ENCODE peak calls at places on chromosomes 3 and 15, in seven cellular contexts. H is lower lobe of right lung, Y is T-helper 1 cell, I is SJSA1, N is right atrium auricular region, G is LoVo, R is RWPE1. D is an unnamed sample.

GRCh38 chr3:146625117-146625775 is 20.1 kb upstream of the PLSCR5 start:
- DNase-seq in H (no peak), Y (no peak), I (no peak), N (no peak), G (peak; percentile 8), R (no peak), D (no peak)

GRCh38 chr3:30751610-30752299 is 142.7 kb downstream of the GADL1 start:
- DNase-seq in H (no peak), Y (peak; percentile 22), I (peak; percentile 24), N (no peak), G (peak; percentile 30), R (no peak), D (no peak)

GRCh38 chr15:33283603-33284002 is 27.2 kb upstream of the RYR3 start:
- DNase-seq in H (no peak), Y (no peak), I (no peak), N (no peak), G (no peak), R (no peak), D (no peak)

GRCh38 chr3:64152676-64153466 is 72.4 kb downstream of the PRICKLE2 start:
- DNase-seq in H (no peak), Y (no peak), I (no peak), N (no peak), G (no peak), R (no peak), D (no peak)

GRCh38 chr3:8443829-8444791 is 57.5 kb upstream of the LMCD1 start:
- DNase-seq in H (peak; percentile 92), Y (no peak), I (peak; percentile 84), N (peak; percentile 94), G (peak; percentile 92), R (peak; percentile 75), D (no peak)

GRCh38 chr3:59438492-59438891 is 388.7 kb upstream of the CFAP20DC start:
- DNase-seq in H (no peak), Y (no peak), I (no peak), N (no peak), G (no peak), R (no peak), D (no peak)

GRCh38 chr3:4426782-4427344 is 40.2 kb downstream of the SUMF1 start:
- DNase-seq in H (no peak), Y (no peak), I (peak; percentile 14), N (no peak), G (peak; percentile 1), R (no peak), D (no peak)

GRCh38 chr3:15360786-15361493 is 28.6 kb upstream of the SH3BP5 start:
- DNase-seq in H (no peak), Y (no peak), I (no peak), N (no peak), G (no peak), R (no peak), D (no peak)

GRCh38 chr15:85412956-85413854 is 32.8 kb downstream of the AKAP13 start:
- DNase-seq in H (peak; percentile 61), Y (peak; percentile 56), I (peak; percentile 84), N (peak; percentile 84), G (peak; percentile 88), R (peak; percentile 95), D (peak; percentile 56)

GRCh38 chr3:18556503-18556902 is 131.4 kb upstream of the SATB1 start:
- DNase-seq in H (no peak), Y (peak; percentile 6), I (no peak), N (no peak), G (no peak), R (no peak), D (peak; percentile 4)

GRCh38 chr3:177195242-177195940 is 1.9 kb downstream of the TBL1XR1 start:
- DNase-seq in H (no peak), Y (no peak), I (peak; percentile 23), N (peak; percentile 18), G (no peak), R (peak; percentile 34), D (no peak)